ENCODE peak calls at places on chromosomes 6 and 20, in four cellular contexts. C is NCI-H460, M is HTR-8/SVneo, Y is A673. Q is an unnamed sample.

GRCh38 chr6:46276571-46277142 is 105.9 kb upstream of the ENPP5 start:
- DNase-seq in C (no peak), Y (no peak), M (no peak), Q (no peak)

GRCh38 chr20:42024653-42025052 is 406.5 kb upstream of the CHD6 start:
- DNase-seq in M (no peak), Y (peak), C (no peak), Q (no peak)

GRCh38 chr6:37347177-37348145 is 6.3 kb upstream of the RNF8 start:
- DNase-seq in Y (peak), M (no peak), C (no peak), Q (no peak)

GRCh38 chr20:9838378-9839295 is at the start of gene PAK5:
- DNase-seq in M (peak), Y (peak), C (peak), Q (peak)

GRCh38 chr6:140970485-140970884 is 1162.2 kb upstream of the GJE1 start:
- DNase-seq in C (no peak), M (no peak), Y (no peak), Q (no peak)

GRCh38 chr6:32070814-32071466 is 32.7 kb downstream of the CYP21A2 start:
- DNase-seq in Y (no peak), C (no peak), M (no peak), Q (no peak)

GRCh38 chr6:162684961-162685360 is 42.6 kb downstream of the PRKN start:
- DNase-seq in Y (no peak), M (no peak), C (no peak), Q (no peak)

GRCh38 chr6:30752164-30752927 is 8.0 kb upstream of the IER3 start:
- DNase-seq in M (peak), Y (peak), C (peak), Q (peak)

GRCh38 chr6:42454428-42454791 is 2.7 kb upstream of the TRERF1 start:
- DNase-seq in Y (no peak), C (no peak), M (no peak), Q (no peak)

GRCh38 chr20:4602297-4602631 is 119.4 kb upstream of the PRND start:
- DNase-seq in M (no peak), C (no peak), Y (no peak), Q (no peak)

GRCh38 chr6:146526192-146526591 is 17.4 kb upstream of the RAB32 start:
- DNase-seq in Y (peak), C (no peak), M (no peak), Q (no peak)

GRCh38 chr20:35093245-35093884 is 758 bp upstream of the TRPC4AP start:
- DNase-seq in C (peak), Y (peak), M (peak), Q (peak)

GRCh38 chr6:148500402-148500801 is 157.8 kb downstream of the SASH1 start:
- DNase-seq in Y (no peak), C (no peak), M (no peak), Q (no peak)

GRCh38 chr6:44035621-44036020 is 91.6 kb downstream of the MRPL14 start:
- DNase-seq in C (no peak), Y (peak), M (no peak), Q (no peak)

GRCh38 chr6:137155830-137156229 is 17.6 kb downstream of the IL22RA2 start:
- DNase-seq in Y (no peak), M (no peak), C (no peak), Q (no peak)